ENCODE peak calls at places on chromosomes 5 and 9, in eight cellular contexts. T is left ventricle myocardium inferior; I is cardiac muscle cell; N is A673; B is fibroblast of lung; P is mucosa of descending colon; H is endothelial cell of umbilical vein; J is CD4-positive, CD25-positive, alpha-beta regulatory T cell. X is an unnamed sample.

GRCh38 chr5:157679801-157680200 is 8.5 kb downstream of the C5orf52 start:
- DNase-seq in B (no peak), I (no peak), H (no peak), P (no peak), T (no peak), N (no peak), J (no peak), X (no peak)

GRCh38 chr5:163696270-163696887 is 191.0 kb downstream of the MAT2B start:
- DNase-seq in J (peak; percentile 3), N (peak; percentile 40), T (no peak), B (peak; percentile 91), I (peak; percentile 83), P (no peak), H (peak; percentile 87), X (peak; percentile 77)

GRCh38 chr9:108274971-108275370 is 580.8 kb downstream of the ACTL7B start:
- DNase-seq in H (no peak), N (no peak), I (no peak), J (no peak), B (no peak), T (no peak), P (no peak), X (no peak)

GRCh38 chr9:112312139-112312538 is 21.3 kb downstream of the PTBP3 start:
- DNase-seq in P (no peak), N (no peak), H (no peak), B (no peak), I (no peak), J (no peak), T (no peak), X (no peak)

GRCh38 chr5:160619381-160619780 is 197.7 kb downstream of the PTTG1 start:
- DNase-seq in I (no peak), T (no peak), P (no peak), J (no peak), N (no peak), B (no peak), H (no peak), X (no peak)

GRCh38 chr5:124040799-124041198 is 528.8 kb downstream of the CSNK1G3 start:
- DNase-seq in N (no peak), I (no peak), J (no peak), B (peak; percentile 89), H (peak; percentile 80), T (no peak), P (no peak), X (no peak)

GRCh38 chr5:61245936-61246335 is 83.7 kb upstream of the SMIM15 start:
- DNase-seq in J (no peak), T (no peak), I (no peak), P (no peak), H (no peak), N (peak; percentile 52), B (no peak), X (no peak)

GRCh38 chr5:78649220-78649700 is 688 bp upstream of the LHFPL2 start:
- DNase-seq in B (peak; percentile 47), T (no peak), I (no peak), P (no peak), J (no peak), H (peak; percentile 35), N (peak; percentile 31), X (no peak)

GRCh38 chr5:141513627-141514329 is 24.9 kb downstream of the PCDHGC5 start:
- DNase-seq in J (peak; percentile 46), B (peak; percentile 79), H (peak; percentile 80), P (peak; percentile 77), T (peak; percentile 82), N (peak; percentile 94), I (peak; percentile 74), X (no peak)

GRCh38 chr5:82147860-82148573 is 130.1 kb downstream of the RPS23 start:
- DNase-seq in P (no peak), J (no peak), T (no peak), I (no peak), N (no peak), H (no peak), B (peak; percentile 96), X (no peak)

GRCh38 chr5:130141689-130142320 is 237.5 kb downstream of the CHSY3 start:
- DNase-seq in J (peak; percentile 2), I (peak; percentile 70), H (peak; percentile 57), P (no peak), T (no peak), B (peak; percentile 42), N (no peak), X (peak; percentile 27)

GRCh38 chr5:7436521-7436920 is 40.6 kb downstream of the ADCY2 start:
- DNase-seq in T (no peak), J (no peak), H (no peak), P (no peak), N (no peak), I (no peak), B (no peak), X (no peak)

GRCh38 chr5:1411099-1411498 is 34.1 kb downstream of the SLC6A3 start:
- DNase-seq in N (no peak), I (no peak), H (no peak), B (no peak), T (peak; percentile 12), J (no peak), P (peak; percentile 46), X (no peak)

GRCh38 chr9:127524373-127524772 is 73.1 kb downstream of the LRSAM1 start:
- DNase-seq in T (no peak), I (no peak), N (no peak), P (no peak), H (no peak), J (no peak), B (no peak), X (no peak)

GRCh38 chr5:168878121-168878520 is 299.0 kb upstream of the PANK3 start:
- DNase-seq in I (no peak), T (no peak), N (no peak), B (no peak), P (no peak), H (no peak), J (no peak), X (no peak)

GRCh38 chr9:76374702-76375543 is 19.3 kb downstream of the RFK start:
- DNase-seq in I (peak; percentile 88), H (peak; percentile 96), N (no peak), B (peak; percentile 95), T (peak; percentile 69), J (no peak), P (peak; percentile 87), X (peak; percentile 4)

GRCh38 chr5:80035839-80036238 is 691 bp downstream of the THBS4 start:
- DNase-seq in I (no peak), N (no peak), J (no peak), H (no peak), B (no peak), P (no peak), T (no peak), X (no peak)

GRCh38 chr5:16965581-16965980 is 29.5 kb upstream of the MYO10 start:
- DNase-seq in J (no peak), N (no peak), I (no peak), B (no peak), H (no peak), T (no peak), P (no peak), X (no peak)

GRCh38 chr9:125889122-125889523 is 141.9 kb downstream of the PBX3 start:
- DNase-seq in N (no peak), P (peak; percentile 48), H (peak; percentile 64), T (peak; percentile 41), B (peak; percentile 46), I (peak; percentile 20), J (peak; percentile 2), X (no peak)

GRCh38 chr5:133236541-133236951 is 184.7 kb downstream of the HSPA4 start:
- DNase-seq in B (no peak), H (no peak), T (no peak), N (no peak), P (no peak), I (no peak), J (no peak), X (no peak)

GRCh38 chr5:140301136-140301535 is 1.8 kb downstream of the PFDN1 start:
- DNase-seq in H (no peak), P (no peak), J (no peak), B (peak; percentile 21), T (no peak), I (no peak), N (no peak), X (no peak)
- H3K4me3 ChIP-seq in H (no peak overlapping the region), P (no peak overlapping the region), J (no peak overlapping the region), B (no peak overlapping the region), T (peak overlapping the region; percentile 10), I (peak overlapping the region; percentile 57), N (no peak overlapping the region), X (no peak overlapping the region)

DNA sequence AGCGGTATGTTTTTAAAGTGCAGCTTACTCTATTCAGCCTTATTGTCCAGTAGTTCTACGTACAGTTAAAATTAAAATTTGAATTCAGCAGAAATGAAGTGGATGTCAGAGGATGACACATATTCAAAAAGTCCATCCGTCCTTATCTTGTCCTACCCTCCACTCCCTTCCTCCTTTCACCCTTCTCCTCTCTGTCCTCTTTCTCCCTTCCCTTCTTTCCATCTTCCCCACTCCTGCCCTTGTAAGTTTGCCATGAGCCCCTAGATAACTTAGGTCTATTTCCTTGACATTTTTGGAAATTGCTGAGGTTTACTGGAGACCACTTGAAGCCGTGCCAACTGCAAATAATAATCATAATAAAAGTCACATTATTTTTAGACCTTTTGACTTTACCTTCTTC is 67.6 kb downstream of the TRIO start:
- DNase-seq in B (no peak), N (no peak), J (no peak), P (no peak), I (no peak), T (no peak), H (no peak), X (no peak)
- H3K4me1 ChIP-seq in B (peaks cover 34% of the 10 kb centered on the region), N (peaks cover 9% of the 10 kb centered on the region), J (no peaks in the 10 kb centered on the region), P (peaks cover 74% of the 10 kb centered on the region), I (peaks cover 10% of the 10 kb centered on the region), T (peaks cover 76% of the 10 kb centered on the region), H (peaks cover 41% of the 10 kb centered on the region), X (peaks cover 5% of the 10 kb centered on the region)

GRCh38 chr5:143425835-143426234 is 22.3 kb upstream of the NR3C1 start:
- DNase-seq in B (no peak), T (no peak), N (no peak), I (no peak), H (no peak), P (no peak), J (no peak), X (no peak)
- H3K4me3 ChIP-seq in B (no peak overlapping the region), T (no peak overlapping the region), N (no peak overlapping the region), I (no peak overlapping the region), H (no peak overlapping the region), P (no peak overlapping the region), J (no peak overlapping the region), X (no peak overlapping the region)

GRCh38 chr5:58262226-58262625 is 197.7 kb downstream of the PLK2 start:
- DNase-seq in H (no peak), B (no peak), N (no peak), T (no peak), I (no peak), J (no peak), P (no peak), X (no peak)
- H3K4me1 ChIP-seq in H (peaks cover 30% of the 10 kb centered on the region), B (peaks cover 2% of the 10 kb centered on the region), N (no peaks in the 10 kb centered on the region), T (peaks cover 31% of the 10 kb centered on the region), I (no peaks in the 10 kb centered on the region), J (no peaks in the 10 kb centered on the region), P (no peaks in the 10 kb centered on the region), X (peaks cover 4% of the 10 kb centered on the region)

GRCh38 chr5:171667341-171668096 is 118.1 kb upstream of the SMIM23 start:
- DNase-seq in J (no peak), T (peak; percentile 60), N (no peak), B (peak; percentile 65), H (peak; percentile 88), P (no peak), I (no peak), X (no peak)
- H3K4me3 ChIP-seq in J (no peak overlapping the region), T (peak overlapping the region; percentile 40), N (no peak overlapping the region), B (no peak overlapping the region), H (no peak overlapping the region), P (no peak overlapping the region), I (no peak overlapping the region), X (no peak overlapping the region)